ENCODE peak calls at places on chromosomes 2 and 18, in four cellular contexts. U, L, R and A are unnamed samples. For H3K4me1 and H3K9me3, the result is how much of the 10 kb centered on the place peaks cover.

GRCh38 chr2:127134235-127134634 is 27.3 kb upstream of the BIN1 start:
- DNase-seq in U (no peak), L (no peak), R (no peak), A (no peak)

GRCh38 chr18:2050702-2051201 is 520.6 kb downstream of the METTL4 start:
- DNase-seq in U (no peak), L (no peak), R (no peak), A (no peak)

GRCh38 chr18:8501044-8501443 is 108.2 kb upstream of the RAB12 start:
- DNase-seq in U (no peak), L (no peak), R (no peak), A (no peak)

GRCh38 chr2:213559053-213559452 is 274.8 kb downstream of the SPAG16 start:
- DNase-seq in U (no peak), L (no peak), R (no peak), A (no peak)

GRCh38 chr2:149037851-149038250 is 648 bp upstream of the LYPD6B start:
- DNase-seq in U (no peak), L (no peak), R (no peak), A (no peak)

GRCh38 chr18:42412896-42413295 is 457.9 kb downstream of the PIK3C3 start:
- DNase-seq in U (no peak), L (no peak), R (no peak), A (no peak)

GRCh38 chr2:121790276-121790956 is 35.0 kb downstream of the TSN start:
- DNase-seq in U (no peak), L (no peak), R (no peak), A (no peak)

GRCh38 chr2:151238527-151239487 is 22.9 kb downstream of the RBM43 start:
- DNase-seq in U (peak), L (peak), R (peak), A (no peak)

GRCh38 chr2:109129356-109129920 is 433 bp downstream of the SH3RF3 start:
- DNase-seq in U (peak), L (no peak), R (peak), A (peak)

GRCh38 chr2:74768401-74768914 is 65.5 kb upstream of the HK2 start:
- DNase-seq in U (no peak), L (no peak), R (no peak), A (no peak)

GRCh38 chr2:158463496-158464095 is 6.8 kb downstream of the PKP4 start:
- DNase-seq in U (no peak), L (no peak), R (no peak), A (no peak)

GRCh38 chr2:290090-290722 is 2.3 kb upstream of the ALKAL2 start:
- DNase-seq in U (peak), L (peak), R (peak), A (peak)

GRCh38 chr18:8705280-8705940 is at the start of gene MTCL1:
- DNase-seq in U (peak), L (no peak), R (peak), A (peak)

GRCh38 chr2:12606472-12607000 is 110.2 kb upstream of the TRIB2 start:
- DNase-seq in U (no peak), L (no peak), R (no peak), A (no peak)

GRCh38 chr2:171487803-171488259 is 34.4 kb upstream of the CYBRD1 start:
- DNase-seq in U (no peak), L (peak), R (no peak), A (peak)

DNA sequence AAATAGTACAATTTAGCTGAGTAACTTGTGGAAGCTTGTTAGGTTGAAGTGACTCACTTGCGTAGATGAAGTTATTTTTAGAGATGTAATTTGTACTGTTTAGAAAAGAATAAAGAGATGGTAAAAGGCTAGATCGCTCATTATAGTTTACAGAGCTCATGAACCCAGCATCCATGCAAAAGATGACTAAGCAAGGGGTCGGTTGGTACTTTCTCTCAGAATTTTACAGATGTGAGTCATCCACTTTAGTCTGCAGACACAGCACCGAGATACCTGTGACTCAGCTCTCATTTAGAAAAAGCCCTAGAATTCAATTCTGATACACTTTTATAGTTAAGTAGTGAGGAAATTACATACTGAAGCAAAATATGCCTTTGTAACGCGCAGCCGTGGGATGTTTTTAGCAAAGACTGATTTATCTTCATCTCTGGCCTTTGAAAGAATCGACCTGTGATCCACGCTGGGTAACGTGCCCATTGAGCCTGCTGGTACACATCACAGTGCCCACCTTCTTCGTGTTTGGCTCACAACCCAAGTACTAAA is 116.5 kb upstream of the FOSL2 start:
- DNase-seq in U (no peak), L (no peak), R (no peak), A (no peak)
- H3K27ac ChIP-seq in U (peak), L (peak), R (no peak), A (no peak)

DNA sequence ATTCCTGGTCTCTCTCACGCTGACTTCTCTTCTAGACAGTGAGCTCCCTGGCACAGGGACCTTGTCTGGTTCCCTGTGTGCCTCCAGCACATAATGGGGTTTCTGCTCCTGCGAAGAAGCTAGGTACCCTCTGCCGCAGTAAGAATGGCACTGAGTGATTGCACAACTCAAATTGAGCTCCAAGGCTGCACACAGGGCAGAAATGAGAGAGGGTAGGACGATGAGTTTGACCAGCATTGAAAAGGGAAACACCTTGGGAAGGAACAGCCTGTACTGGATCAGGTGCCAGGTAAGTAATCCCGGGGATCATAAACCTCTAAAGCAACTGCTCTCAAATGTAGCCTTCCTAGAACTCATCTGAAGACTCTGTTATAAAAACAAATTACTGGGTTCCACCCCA is 21.0 kb upstream of the MSGN1 start:
- DNase-seq in U (no peak), L (peak), R (no peak), A (no peak)
- H3K4me1 ChIP-seq in U (under half), L (under half), R (under half), A (under half)

GRCh38 chr2:190540048-190540447 is 5.5 kb upstream of the NEMP2 start:
- DNase-seq in U (no peak), L (no peak), R (no peak), A (no peak)

GRCh38 chr2:190538201-190538600 is 3.7 kb upstream of the NEMP2 start:
- DNase-seq in U (no peak), L (no peak), R (no peak), A (no peak)

GRCh38 chr2:190535119-190535439 is 557 bp upstream of the NEMP2 start:
- DNase-seq in U (no peak), L (no peak), R (no peak), A (no peak)

GRCh38 chr2:190535586-190535985 is 1.1 kb upstream of the NEMP2 start:
- DNase-seq in U (no peak), L (no peak), R (no peak), A (no peak)

GRCh38 chr2:190537765-190538164 is 3.2 kb upstream of the NEMP2 start:
- DNase-seq in U (no peak), L (no peak), R (no peak), A (no peak)
- H3K9me3 ChIP-seq in U (under half), L (under half), R (under half), A (under half)

DNA sequence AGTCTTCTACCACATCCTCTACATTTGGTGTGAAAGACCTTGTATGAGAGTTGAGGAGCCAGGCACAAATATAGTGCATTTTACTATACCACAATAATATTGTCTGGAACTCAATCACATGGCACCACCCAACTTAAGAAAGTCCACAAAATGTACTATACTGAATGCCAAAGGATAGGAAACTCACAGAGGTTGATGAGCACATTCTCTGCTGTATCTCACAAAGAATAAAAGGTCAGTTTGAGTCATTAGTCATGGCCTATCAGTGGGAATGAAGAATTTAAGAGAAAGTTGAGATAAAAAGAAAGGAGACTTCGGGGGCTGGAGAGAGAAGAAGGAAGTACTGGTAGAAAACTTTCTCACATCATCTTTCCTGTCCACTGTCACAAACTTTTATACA is 134.3 kb downstream of the RDH14 start:
- DNase-seq in U (no peak), L (no peak), R (no peak), A (no peak)
- H3K27ac ChIP-seq in U (no peak), L (no peak), R (no peak), A (no peak)

DNA sequence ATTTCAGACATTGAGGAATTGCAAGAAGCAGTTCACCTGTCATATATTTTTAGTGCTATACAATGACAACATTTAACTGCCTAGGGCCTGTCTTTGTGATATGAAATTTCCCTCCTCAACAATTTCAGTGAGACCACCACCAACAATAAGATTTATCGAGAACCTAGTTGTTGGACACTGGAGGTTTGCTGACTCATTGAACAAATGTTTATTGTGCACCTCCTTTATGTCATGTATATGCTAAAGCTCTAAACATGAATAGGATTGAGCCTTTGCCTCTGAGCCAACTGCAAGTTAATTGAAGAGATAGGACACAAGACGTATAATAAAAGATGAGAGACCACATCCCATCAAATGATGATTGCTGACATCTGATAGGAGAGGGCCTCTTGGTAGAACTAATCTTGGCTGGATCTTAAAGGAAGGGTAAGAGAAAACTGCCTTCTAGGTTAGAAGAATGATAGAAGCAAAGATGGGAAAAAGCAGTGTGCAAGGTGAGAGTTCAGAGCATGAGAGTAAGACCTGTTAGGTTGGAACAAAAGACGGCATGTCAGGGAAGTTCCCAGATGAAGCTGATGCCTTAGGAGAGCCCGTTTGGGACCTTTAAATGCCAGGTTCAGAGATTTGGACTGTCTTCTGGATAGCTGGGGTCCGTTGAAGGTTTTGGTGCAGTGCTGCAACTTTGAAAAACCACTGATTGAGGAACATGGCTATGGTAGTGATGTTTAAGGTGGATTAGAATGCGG is 133.1 kb upstream of the EML6 start:
- DNase-seq in U (no peak), L (no peak), R (no peak), A (no peak)
- H3K4me1 ChIP-seq in U (under half), L (under half), R (half or more), A (under half)